ENCODE peak calls at places on chromosomes 1 and 21, in five cellular contexts. H is A549, A is K562, R is ovary, K is transverse colon. D is an unnamed sample.

GRCh38 chr1:233523047-233523446 is 90.9 kb upstream of the KCNK1 start:
- DNase-seq in H (no peak), A (no peak), R (no peak), K (no peak), D (no peak)

GRCh38 chr1:246043556-246043955 is 463.5 kb downstream of the SMYD3 start:
- DNase-seq in H (no peak), A (no peak), R (no peak), K (no peak), D (no peak)

GRCh38 chr1:231839999-231840398 is 213.4 kb downstream of the DISC1 start:
- DNase-seq in H (no peak), A (no peak), R (no peak), K (no peak), D (no peak)

GRCh38 chr1:33298623-33299277 is 22.1 kb downstream of the A3GALT2 start:
- DNase-seq in H (peak; percentile 60), A (peak; percentile 80), R (peak; percentile 70), K (peak; percentile 76), D (no peak)

GRCh38 chr21:32878654-32879053 is 107.1 kb upstream of the PAXBP1 start:
- DNase-seq in H (no peak), A (no peak), R (no peak), K (no peak), D (no peak)

GRCh38 chr1:147673401-147673800 is 3.1 kb upstream of the ACP6 start:
- DNase-seq in H (no peak), A (no peak), R (no peak), K (no peak), D (no peak)

GRCh38 chr21:45541221-45542039 is 810 bp downstream of the SLC19A1 start:
- DNase-seq in H (peak; percentile 52), A (peak; percentile 97), R (peak; percentile 68), K (peak; percentile 87), D (peak; percentile 93)

GRCh38 chr1:16243408-16243690 is 6.4 kb upstream of the CPLANE2 start:
- DNase-seq in H (no peak), A (no peak), R (no peak), K (no peak), D (no peak)

GRCh38 chr1:156246762-156247459 is 945 bp downstream of the PAQR6 start:
- DNase-seq in H (no peak), A (no peak), R (no peak), K (no peak), D (peak; percentile 69)

GRCh38 chr1:154809436-154810413 is 60.4 kb downstream of the KCNN3 start:
- DNase-seq in H (no peak), A (no peak), R (no peak), K (no peak), D (no peak)

GRCh38 chr1:39507230-39507928 is 15.9 kb downstream of the BMP8A start:
- DNase-seq in H (no peak), A (peak; percentile 46), R (no peak), K (no peak), D (no peak)

GRCh38 chr1:98046031-98046641 is 125.3 kb upstream of the DPYD start:
- DNase-seq in H (peak; percentile 63), A (no peak), R (no peak), K (no peak), D (peak; percentile 45)

GRCh38 chr1:217332426-217333065 is 298.3 kb downstream of the GPATCH2 start:
- DNase-seq in H (no peak), A (no peak), R (peak; percentile 22), K (no peak), D (no peak)

GRCh38 chr1:44260792-44261474 is 47.7 kb downstream of the DMAP1 start:
- DNase-seq in H (no peak), A (peak; percentile 34), R (no peak), K (peak; percentile 63), D (no peak)

GRCh38 chr1:205481629-205482071 is 22.8 kb upstream of the CDK18 start:
- DNase-seq in H (no peak), A (no peak), R (no peak), K (no peak), D (no peak)

GRCh38 chr1:228735871-228736586 is 750 bp downstream of the RHOU start:
- DNase-seq in H (peak; percentile 26), A (no peak), R (peak; percentile 67), K (peak; percentile 69), D (peak; percentile 73)

GRCh38 chr1:225461533-225462428 is 33.9 kb upstream of the LBR start:
- DNase-seq in H (no peak), A (no peak), R (no peak), K (no peak), D (peak; percentile 46)

GRCh38 chr1:177897601-177898376 is 72.1 kb downstream of the SEC16B start:
- DNase-seq in H (no peak), A (no peak), R (no peak), K (peak; percentile 62), D (no peak)

GRCh38 chr1:230868736-230869385 is 540 bp upstream of the C1orf198 start:
- DNase-seq in H (peak; percentile 65), A (peak; percentile 19), R (peak; percentile 58), K (peak; percentile 60), D (no peak)

GRCh38 chr1:234933475-234933874 is 195.2 kb downstream of the TOMM20 start:
- DNase-seq in H (no peak), A (no peak), R (no peak), K (no peak), D (peak; percentile 77)

GRCh38 chr1:237864338-237865244 is 26.1 kb downstream of the ZP4 start:
- DNase-seq in H (peak; percentile 39), A (peak; percentile 45), R (peak; percentile 50), K (peak; percentile 53), D (no peak)

GRCh38 chr1:51621841-51622454 is 5.1 kb downstream of the OSBPL9 start:
- DNase-seq in H (no peak), A (no peak), R (no peak), K (no peak), D (no peak)

GRCh38 chr1:212760126-212760823 is 31.3 kb downstream of the NSL1 start:
- DNase-seq in H (peak; percentile 18), A (peak; percentile 34), R (no peak), K (peak; percentile 21), D (no peak)

GRCh38 chr1:72846891-72847290 is 564.6 kb upstream of the NEGR1 start:
- DNase-seq in H (no peak), A (no peak), R (no peak), K (no peak), D (no peak)

GRCh38 chr1:16248603-16249534 is 11.9 kb upstream of the CPLANE2 start:
- DNase-seq in H (no peak), A (peak; percentile 82), R (peak; percentile 86), K (peak; percentile 83), D (peak; percentile 88)

GRCh38 chr1:173549813-173550212 is 53.1 kb downstream of the SLC9C2 start:
- DNase-seq in H (no peak), A (no peak), R (no peak), K (no peak), D (no peak)

GRCh38 chr1:63701187-63701586 is 72.6 kb upstream of the ROR1 start:
- DNase-seq in H (peak; percentile 89), A (no peak), R (no peak), K (peak; percentile 52), D (no peak)

GRCh38 chr1:17162941-17163340 is 42.0 kb upstream of the PADI1 start:
- DNase-seq in H (peak; percentile 13), A (no peak), R (no peak), K (no peak), D (no peak)

GRCh38 chr1:154729031-154729442 is 121.1 kb upstream of the ADAR start:
- DNase-seq in H (peak; percentile 36), A (peak; percentile 44), R (peak; percentile 48), K (no peak), D (no peak)

GRCh38 chr21:46097826-46098286 is at the start of gene COL6A2:
- DNase-seq in H (peak; percentile 10), A (peak; percentile 87), R (peak; percentile 82), K (peak; percentile 52), D (peak; percentile 81)

DNA sequence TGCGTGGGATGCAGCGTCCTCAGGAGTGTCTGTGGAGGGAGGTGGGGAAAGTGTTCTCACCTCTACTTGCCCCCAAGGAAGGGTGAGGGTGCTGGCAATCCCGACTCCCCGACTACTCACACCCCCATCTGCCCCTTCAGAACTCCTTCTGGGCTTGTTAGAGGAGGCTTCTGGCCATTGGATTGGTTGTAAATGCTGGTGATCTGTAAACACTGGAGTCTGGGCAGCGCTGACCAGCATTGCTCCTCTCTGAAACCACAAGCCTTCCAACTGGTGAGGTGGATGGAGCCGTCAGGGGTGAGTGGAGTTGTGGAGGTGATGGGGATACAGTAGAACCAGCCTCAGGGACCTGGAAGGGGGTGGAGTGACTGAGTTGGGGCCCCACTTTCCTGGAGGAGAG is 59.3 kb downstream of the NKAIN1 start:
- DNase-seq in H (no peak), A (no peak), R (no peak), K (no peak), D (no peak)
- TF ChIP-seq EP300 in H (no peak), A (no peak), R (no peak), K (no peak), D (no peak)

GRCh38 chr1:32201011-32201855 is 838 bp downstream of the CCDC28B start:
- DNase-seq in H (no peak), A (peak; percentile 86), R (peak; percentile 72), K (peak; percentile 79), D (peak; percentile 85)
- H3K4me1 ChIP-seq in H (peaks cover 8% of the 10 kb centered on the region), A (peaks cover 54% of the 10 kb centered on the region), R (peaks cover 17% of the 10 kb centered on the region), K (peaks cover 39% of the 10 kb centered on the region), D (peaks cover 46% of the 10 kb centered on the region)

DNA sequence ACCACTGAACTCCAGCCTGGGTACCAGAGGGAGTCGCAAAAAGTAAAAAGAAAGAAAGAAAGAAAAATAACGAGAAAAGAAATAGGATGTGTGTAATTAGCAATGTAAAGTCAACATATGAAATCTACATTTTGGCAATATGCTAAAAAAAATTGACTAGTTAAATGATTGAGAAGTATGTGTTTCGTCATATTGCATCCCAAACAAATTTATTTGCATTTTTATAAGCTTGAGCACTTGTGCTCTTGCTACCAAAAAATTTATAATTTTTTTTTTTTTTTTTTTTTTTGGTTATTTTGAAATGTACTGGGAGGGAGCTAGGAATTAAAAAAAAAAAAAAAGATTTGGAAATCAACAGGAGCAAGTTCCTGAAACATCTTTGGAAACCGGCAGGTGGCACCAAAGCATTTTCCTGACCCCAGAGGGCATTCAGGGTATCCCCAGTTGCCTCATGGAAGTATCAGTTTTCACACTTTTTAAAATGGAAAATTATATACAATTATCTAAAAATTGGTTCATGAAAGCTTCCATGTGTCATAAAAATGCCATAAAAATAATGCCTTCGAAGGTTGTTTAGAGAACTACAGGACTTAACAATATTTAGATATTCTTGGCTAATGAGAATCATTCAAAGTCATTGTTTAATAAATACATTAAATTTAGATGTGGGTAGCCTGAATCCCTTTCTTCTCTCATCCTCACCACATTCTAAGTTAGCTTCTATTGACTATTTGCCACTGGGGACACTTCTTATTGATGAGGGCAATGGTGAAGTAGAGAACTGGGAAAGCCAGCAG is 4.8 kb upstream of the HEATR1 start:
- DNase-seq in H (peak; percentile 73), A (peak; percentile 61), R (peak; percentile 40), K (peak; percentile 40), D (no peak)
- H3K27ac ChIP-seq in H (no peak overlapping the region), A (no peak overlapping the region), R (no peak overlapping the region), K (no peak overlapping the region), D (no peak overlapping the region)

GRCh38 chr21:25171438-25171837 is 435.8 kb downstream of the MRPL39 start:
- DNase-seq in H (no peak), A (no peak), R (no peak), K (no peak), D (no peak)

GRCh38 chr21:25175938-25176337 is 431.3 kb downstream of the MRPL39 start:
- DNase-seq in H (no peak), A (no peak), R (no peak), K (no peak), D (no peak)

GRCh38 chr21:25179116-25179515 is 428.2 kb downstream of the MRPL39 start:
- DNase-seq in H (no peak), A (no peak), R (no peak), K (no peak), D (no peak)

GRCh38 chr21:25176637-25177412 is 430.5 kb downstream of the MRPL39 start:
- DNase-seq in H (no peak), A (no peak), R (no peak), K (no peak), D (no peak)
- TF ChIP-seq EP300 in H (no peak), A (no peak), R (no peak), K (no peak), D (no peak)

GRCh38 chr1:207851696-207852095 is 59.2 kb downstream of the CD34 start:
- DNase-seq in H (no peak), A (no peak), R (no peak), K (no peak), D (no peak)
- H3K4me1 ChIP-seq in H (peaks cover 17% of the 10 kb centered on the region), A (no peaks in the 10 kb centered on the region), R (peaks cover 9% of the 10 kb centered on the region), K (peaks cover 53% of the 10 kb centered on the region), D (peaks cover 80% of the 10 kb centered on the region)